ENCODE peak calls at places on chromosomes 2 and 18, in five cellular contexts. One of them, this sample, is unnamed.

GRCh38 chr2:67627456-67627855 is 230.3 kb downstream of the ETAA1 start:
- DNase-seq in tibial nerve: no peak
- DNase-seq in Peyer's patch: no peak
- DNase-seq in mammary epithelial cell: no peak
- DNase-seq in pancreas: no peak
- DNase-seq in this sample: no peak

GRCh38 chr2:152088006-152088405 is 10.8 kb downstream of the CACNB4 start:
- DNase-seq in mammary epithelial cell: no peak
- DNase-seq in tibial nerve: no peak
- DNase-seq in Peyer's patch: no peak
- DNase-seq in pancreas: no peak
- DNase-seq in this sample: no peak

GRCh38 chr2:191840916-191841315 is 6.0 kb downstream of the CAVIN2 start:
- DNase-seq in Peyer's patch: no peak
- DNase-seq in mammary epithelial cell: no peak
- DNase-seq in pancreas: no peak
- DNase-seq in tibial nerve: no peak
- DNase-seq in this sample: no peak

GRCh38 chr18:56575819-56576663 is 62.4 kb downstream of the TXNL1 start:
- DNase-seq in pancreas: no peak
- DNase-seq in mammary epithelial cell: peak
- DNase-seq in tibial nerve: peak
- DNase-seq in Peyer's patch: no peak
- DNase-seq in this sample: no peak

GRCh38 chr2:215020283-215020682 is 118.1 kb downstream of the ABCA12 start:
- DNase-seq in mammary epithelial cell: no peak
- DNase-seq in tibial nerve: no peak
- DNase-seq in pancreas: no peak
- DNase-seq in Peyer's patch: no peak
- DNase-seq in this sample: no peak

GRCh38 chr18:50194623-50195532 is at the start of gene MYO5B:
- DNase-seq in Peyer's patch: peak
- DNase-seq in pancreas: peak
- DNase-seq in tibial nerve: no peak
- DNase-seq in mammary epithelial cell: peak
- DNase-seq in this sample: no peak

GRCh38 chr2:84879595-84880394 is 1.1 kb downstream of the TRABD2A start:
- DNase-seq in mammary epithelial cell: no peak
- DNase-seq in tibial nerve: no peak
- DNase-seq in pancreas: no peak
- DNase-seq in Peyer's patch: peak
- DNase-seq in this sample: no peak

GRCh38 chr18:75106746-75107145 is 102.2 kb downstream of the PTGR3 start:
- DNase-seq in mammary epithelial cell: no peak
- DNase-seq in Peyer's patch: no peak
- DNase-seq in tibial nerve: no peak
- DNase-seq in pancreas: no peak
- DNase-seq in this sample: no peak

GRCh38 chr2:180622122-180622918 is 358.1 kb upstream of the UBE2E3 start:
- DNase-seq in Peyer's patch: no peak
- DNase-seq in mammary epithelial cell: peak
- DNase-seq in pancreas: no peak
- DNase-seq in tibial nerve: no peak
- DNase-seq in this sample: no peak

GRCh38 chr2:30358822-30359221 is 88.2 kb upstream of the LCLAT1 start:
- DNase-seq in tibial nerve: no peak
- DNase-seq in pancreas: no peak
- DNase-seq in mammary epithelial cell: no peak
- DNase-seq in Peyer's patch: no peak
- DNase-seq in this sample: no peak

GRCh38 chr2:91477731-91478672 is 2786.5 kb downstream of the RPIA start:
- DNase-seq in tibial nerve: no peak
- DNase-seq in mammary epithelial cell: no peak
- DNase-seq in pancreas: peak
- DNase-seq in Peyer's patch: peak
- DNase-seq in this sample: peak

GRCh38 chr2:6972067-6972710 is 55.0 kb downstream of the RNF144A start:
- DNase-seq in mammary epithelial cell: no peak
- DNase-seq in tibial nerve: no peak
- DNase-seq in pancreas: no peak
- DNase-seq in Peyer's patch: no peak
- DNase-seq in this sample: no peak

GRCh38 chr2:233404227-233404626 is 49.9 kb downstream of the DGKD start:
- DNase-seq in tibial nerve: no peak
- DNase-seq in pancreas: no peak
- DNase-seq in mammary epithelial cell: peak
- DNase-seq in Peyer's patch: peak
- DNase-seq in this sample: peak

GRCh38 chr18:24763765-24764548 is 303.5 kb downstream of the HRH4 start:
- DNase-seq in tibial nerve: peak
- DNase-seq in mammary epithelial cell: peak
- DNase-seq in Peyer's patch: no peak
- DNase-seq in pancreas: no peak
- DNase-seq in this sample: no peak

GRCh38 chr2:96527052-96527964 is 9.2 kb upstream of the ARID5A start:
- DNase-seq in pancreas: no peak
- DNase-seq in Peyer's patch: peak
- DNase-seq in tibial nerve: no peak
- DNase-seq in mammary epithelial cell: no peak
- DNase-seq in this sample: no peak

GRCh38 chr2:220072669-220073235 is 445.3 kb downstream of the SLC4A3 start:
- DNase-seq in Peyer's patch: no peak
- DNase-seq in mammary epithelial cell: no peak
- DNase-seq in pancreas: no peak
- DNase-seq in tibial nerve: no peak
- DNase-seq in this sample: no peak

GRCh38 chr2:220076734-220077133 is 449.3 kb downstream of the SLC4A3 start:
- DNase-seq in tibial nerve: peak
- DNase-seq in mammary epithelial cell: peak
- DNase-seq in Peyer's patch: no peak
- DNase-seq in pancreas: no peak
- DNase-seq in this sample: peak

GRCh38 chr2:220077488-220077887 is 450.1 kb downstream of the SLC4A3 start:
- DNase-seq in tibial nerve: peak
- DNase-seq in Peyer's patch: no peak
- DNase-seq in mammary epithelial cell: peak
- DNase-seq in pancreas: no peak
- DNase-seq in this sample: no peak

GRCh38 chr2:220078439-220078838 is 451.0 kb downstream of the SLC4A3 start:
- DNase-seq in pancreas: no peak
- DNase-seq in Peyer's patch: no peak
- DNase-seq in tibial nerve: no peak
- DNase-seq in mammary epithelial cell: no peak
- DNase-seq in this sample: no peak

GRCh38 chr2:220075835-220076234 is 448.4 kb downstream of the SLC4A3 start:
- DNase-seq in mammary epithelial cell: no peak
- DNase-seq in tibial nerve: no peak
- DNase-seq in Peyer's patch: no peak
- DNase-seq in pancreas: no peak
- DNase-seq in this sample: no peak
- TF ChIP-seq CTCF in mammary epithelial cell: no peak
- TF ChIP-seq CTCF in tibial nerve: no peak
- TF ChIP-seq CTCF in Peyer's patch: no peak
- TF ChIP-seq CTCF in pancreas: no peak
- TF ChIP-seq CTCF in this sample: no peak

GRCh38 chr2:53515435-53516332 is 251.9 kb upstream of the CHAC2 start:
- DNase-seq in pancreas: no peak
- DNase-seq in tibial nerve: no peak
- DNase-seq in mammary epithelial cell: peak
- DNase-seq in Peyer's patch: no peak
- DNase-seq in this sample: no peak
- TF ChIP-seq CTCF in pancreas: no peak
- TF ChIP-seq CTCF in tibial nerve: no peak
- TF ChIP-seq CTCF in mammary epithelial cell: no peak
- TF ChIP-seq CTCF in Peyer's patch: no peak
- TF ChIP-seq CTCF in this sample: no peak

DNA sequence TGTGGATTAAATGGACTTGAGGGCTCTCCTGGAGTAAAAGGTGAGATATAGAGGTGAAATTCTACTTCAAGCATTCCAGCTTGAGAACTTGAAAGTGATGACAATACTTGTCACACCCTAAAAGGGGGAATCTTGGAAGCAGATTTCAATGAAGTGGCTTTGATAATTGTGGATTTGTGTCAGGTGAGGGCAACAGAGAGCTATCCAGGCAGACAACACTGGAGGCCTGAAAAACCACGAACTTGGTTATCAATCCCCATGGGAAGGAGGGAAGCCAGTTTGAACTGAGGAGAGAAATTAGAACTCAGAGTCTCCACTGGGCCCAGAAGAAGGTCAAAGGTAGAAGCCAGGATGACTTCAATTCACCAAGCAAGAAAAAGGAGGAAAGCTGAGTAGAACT is 263.9 kb downstream of the FIGN start:
- DNase-seq in Peyer's patch: no peak
- DNase-seq in mammary epithelial cell: peak
- DNase-seq in tibial nerve: no peak
- DNase-seq in pancreas: no peak
- DNase-seq in this sample: no peak
- TF ChIP-seq CTCF in Peyer's patch: no peak
- TF ChIP-seq CTCF in mammary epithelial cell: peak
- TF ChIP-seq CTCF in tibial nerve: no peak
- TF ChIP-seq CTCF in pancreas: peak
- TF ChIP-seq CTCF in this sample: no peak

GRCh38 chr2:71277536-71278103 is 50.7 kb upstream of the PAIP2B start:
- DNase-seq in mammary epithelial cell: peak
- DNase-seq in Peyer's patch: peak
- DNase-seq in pancreas: no peak
- DNase-seq in tibial nerve: peak
- DNase-seq in this sample: peak

GRCh38 chr2:71285706-71286105 is 45.9 kb upstream of the ZNF638 start:
- DNase-seq in pancreas: no peak
- DNase-seq in tibial nerve: no peak
- DNase-seq in mammary epithelial cell: no peak
- DNase-seq in Peyer's patch: no peak
- DNase-seq in this sample: no peak

GRCh38 chr2:71281950-71282349 is 49.6 kb upstream of the ZNF638 start:
- DNase-seq in tibial nerve: no peak
- DNase-seq in Peyer's patch: no peak
- DNase-seq in mammary epithelial cell: no peak
- DNase-seq in pancreas: no peak
- DNase-seq in this sample: no peak

GRCh38 chr2:71283131-71283530 is 48.5 kb upstream of the ZNF638 start:
- DNase-seq in Peyer's patch: no peak
- DNase-seq in tibial nerve: no peak
- DNase-seq in mammary epithelial cell: no peak
- DNase-seq in pancreas: no peak
- DNase-seq in this sample: no peak

GRCh38 chr2:71282493-71282892 is 49.1 kb upstream of the ZNF638 start:
- DNase-seq in mammary epithelial cell: peak
- DNase-seq in pancreas: no peak
- DNase-seq in Peyer's patch: no peak
- DNase-seq in tibial nerve: no peak
- DNase-seq in this sample: no peak
- TF ChIP-seq CTCF in mammary epithelial cell: no peak
- TF ChIP-seq CTCF in pancreas: no peak
- TF ChIP-seq CTCF in Peyer's patch: no peak
- TF ChIP-seq CTCF in tibial nerve: peak
- TF ChIP-seq CTCF in this sample: no peak

DNA sequence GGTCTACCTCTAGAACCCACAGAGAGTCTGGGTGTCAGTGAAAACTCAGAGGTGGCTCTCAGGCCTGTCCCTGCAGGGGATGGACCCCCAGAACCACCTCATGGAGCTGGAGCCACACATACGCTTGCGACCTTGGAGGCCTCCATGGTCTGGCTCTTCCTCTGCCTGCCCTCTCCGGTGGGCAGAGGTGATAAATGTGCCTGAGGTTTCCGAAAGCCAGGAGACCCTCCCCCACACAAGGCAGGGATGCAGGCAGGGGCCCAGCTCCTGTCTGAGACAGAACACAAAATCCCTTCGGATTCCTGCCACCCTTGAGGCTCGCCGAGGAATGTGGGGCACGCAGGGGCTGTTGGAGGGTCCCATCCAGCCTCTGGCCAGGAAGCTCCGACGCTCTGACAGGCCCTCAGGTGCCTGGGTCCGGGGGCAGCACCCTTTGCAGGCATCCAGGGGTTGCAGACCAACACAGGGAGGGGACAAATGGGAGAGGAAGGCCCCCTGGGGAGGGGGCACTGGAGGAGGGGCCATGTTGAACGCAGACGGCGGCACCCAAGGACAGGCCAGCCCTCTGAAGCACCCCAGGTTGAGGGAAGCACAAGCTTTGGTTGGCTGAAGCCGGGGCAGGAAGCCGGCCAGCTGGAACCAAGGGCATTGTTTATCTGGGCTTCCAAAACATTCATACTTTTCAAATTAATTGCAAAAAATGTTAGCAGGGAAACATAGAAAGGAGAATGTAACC is 4.1 kb upstream of the SNED1 start:
- DNase-seq in pancreas: peak
- DNase-seq in mammary epithelial cell: no peak
- DNase-seq in Peyer's patch: no peak
- DNase-seq in tibial nerve: no peak
- DNase-seq in this sample: peak
- TF ChIP-seq CTCF in pancreas: no peak
- TF ChIP-seq CTCF in mammary epithelial cell: no peak
- TF ChIP-seq CTCF in Peyer's patch: no peak
- TF ChIP-seq CTCF in tibial nerve: no peak
- TF ChIP-seq CTCF in this sample: no peak

DNA sequence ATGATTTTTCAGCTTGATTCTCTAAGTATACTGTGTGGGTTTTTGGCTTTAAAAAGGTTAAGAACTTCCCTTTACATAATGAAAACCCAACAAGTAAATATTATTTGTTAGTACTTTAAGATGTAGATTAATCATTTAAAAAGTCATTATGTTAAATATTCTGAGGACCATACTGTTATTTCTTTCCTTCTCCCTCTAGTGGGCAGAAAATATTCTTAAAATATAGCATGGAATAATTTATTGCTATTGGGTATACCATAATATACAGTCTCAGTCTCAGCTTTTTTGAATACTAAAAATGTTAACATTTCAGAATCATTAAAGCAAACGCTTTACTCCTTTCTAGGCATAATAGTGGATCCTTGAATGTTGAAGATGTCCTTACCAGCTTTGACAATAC is 28.1 kb downstream of the CAMKMT start:
- DNase-seq in tibial nerve: no peak
- DNase-seq in mammary epithelial cell: no peak
- DNase-seq in Peyer's patch: no peak
- DNase-seq in pancreas: no peak
- DNase-seq in this sample: no peak
- TF ChIP-seq CTCF in tibial nerve: no peak
- TF ChIP-seq CTCF in mammary epithelial cell: peak
- TF ChIP-seq CTCF in Peyer's patch: no peak
- TF ChIP-seq CTCF in pancreas: no peak
- TF ChIP-seq CTCF in this sample: no peak

DNA sequence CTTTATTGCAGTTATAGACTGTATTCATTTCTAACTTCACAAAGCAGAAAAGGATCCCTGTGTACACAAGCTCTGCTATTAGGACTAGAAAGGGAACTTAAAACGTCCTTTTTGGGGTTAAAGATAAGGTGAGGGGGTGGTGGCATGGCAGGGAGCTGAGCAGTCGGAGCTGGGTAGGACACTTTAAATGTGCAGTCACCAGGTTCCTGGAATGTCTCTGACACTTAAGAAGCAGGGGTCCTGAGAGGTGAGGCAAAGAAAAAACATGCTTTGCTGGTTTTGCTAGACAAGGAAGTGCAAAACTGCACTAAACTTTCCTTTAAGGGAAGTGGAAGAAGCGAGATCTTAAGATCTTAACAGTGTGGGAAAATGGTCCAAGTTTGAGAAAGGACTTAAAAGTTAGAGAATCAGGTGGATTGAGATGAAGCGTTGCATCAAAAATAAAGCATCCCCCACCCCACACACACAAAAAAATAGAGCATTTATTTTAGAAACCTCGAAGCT is 99.5 kb upstream of the MAP3K20 start:
- DNase-seq in mammary epithelial cell: no peak
- DNase-seq in pancreas: no peak
- DNase-seq in tibial nerve: no peak
- DNase-seq in Peyer's patch: no peak
- DNase-seq in this sample: no peak
- TF ChIP-seq CTCF in mammary epithelial cell: no peak
- TF ChIP-seq CTCF in pancreas: no peak
- TF ChIP-seq CTCF in tibial nerve: no peak
- TF ChIP-seq CTCF in Peyer's patch: no peak
- TF ChIP-seq CTCF in this sample: no peak